ENCODE peak calls at places on chromosomes 4 and X, in four cellular contexts. Z, X, W and B are unnamed samples.
A peak's percentile ranks its signal among the peaks of the same experiment; 100 is the strongest.

GRCh38 chr4:1318488-1319213 is 28.4 kb upstream of the UVSSA start:
- DNase-seq in X (peak; percentile 54), W (no peak), Z (peak; percentile 71), B (no peak)

GRCh38 chr4:94504545-94504944 is 52.8 kb downstream of the PDLIM5 start:
- DNase-seq in X (no peak), Z (no peak), W (no peak), B (no peak)

GRCh38 chr4:1241466-1241935 is 7.4 kb downstream of the CTBP1 start:
- DNase-seq in W (peak; percentile 22), X (no peak), Z (peak; percentile 8), B (no peak)

GRCh38 chr4:83599183-83599582 is 63.3 kb downstream of the GPAT3 start:
- DNase-seq in Z (no peak), X (peak; percentile 64), W (no peak), B (no peak)

GRCh38 chrX:140502491-140503229 is 2.2 kb downstream of the SOX3 start:
- DNase-seq in Z (no peak), W (peak; percentile 6), X (no peak), B (no peak)

GRCh38 chrX:13664026-13664425 is 11.1 kb downstream of the TCEANC start:
- DNase-seq in X (no peak), Z (no peak), W (no peak), B (no peak)

GRCh38 chr4:128803783-128804182 is 5.7 kb upstream of the JADE1 start:
- DNase-seq in W (no peak), Z (no peak), X (no peak), B (no peak)

GRCh38 chr4:154164931-154165839 is 326.4 kb downstream of the DCHS2 start:
- DNase-seq in Z (no peak), W (no peak), X (no peak), B (peak; percentile 69)

GRCh38 chr4:31923634-31924033 is 1203.5 kb downstream of the PCDH7 start:
- DNase-seq in W (no peak), Z (no peak), X (no peak), B (no peak)

GRCh38 chr4:94274912-94275311 is 67.2 kb downstream of the SMARCAD1 start:
- DNase-seq in Z (no peak), X (no peak), W (no peak), B (no peak)

GRCh38 chrX:24014388-24015018 is 12.5 kb downstream of the KLHL15 start:
- DNase-seq in Z (no peak), X (no peak), W (no peak), B (peak; percentile 45)

GRCh38 chrX:153684447-153685178 is 3.1 kb upstream of the SLC6A8 start:
- DNase-seq in W (no peak), X (no peak), Z (peak; percentile 45), B (no peak)

GRCh38 chr4:111037591-111037990 is 414.7 kb upstream of the PITX2 start:
- DNase-seq in Z (no peak), X (no peak), W (no peak), B (no peak)

GRCh38 chr4:6851962-6852361 is 57.7 kb upstream of the TBC1D14 start:
- DNase-seq in W (no peak), X (no peak), Z (no peak), B (no peak)

GRCh38 chrX:71579136-71579989 is 1.1 kb downstream of the GCNA start:
- DNase-seq in Z (peak; percentile 21), W (peak; percentile 28), X (peak; percentile 21), B (no peak)

GRCh38 chr4:14582658-14583057 is 419.6 kb upstream of the CPEB2 start:
- DNase-seq in Z (no peak), X (no peak), W (no peak), B (no peak)

GRCh38 chr4:157978680-157979361 is 194.0 kb downstream of the GASK1B start:
- DNase-seq in Z (peak; percentile 45), W (peak; percentile 56), X (peak; percentile 50), B (no peak)
- TF ChIP-seq USF1 in Z (no peak), W (no peak), X (no peak), B (no peak)

DNA sequence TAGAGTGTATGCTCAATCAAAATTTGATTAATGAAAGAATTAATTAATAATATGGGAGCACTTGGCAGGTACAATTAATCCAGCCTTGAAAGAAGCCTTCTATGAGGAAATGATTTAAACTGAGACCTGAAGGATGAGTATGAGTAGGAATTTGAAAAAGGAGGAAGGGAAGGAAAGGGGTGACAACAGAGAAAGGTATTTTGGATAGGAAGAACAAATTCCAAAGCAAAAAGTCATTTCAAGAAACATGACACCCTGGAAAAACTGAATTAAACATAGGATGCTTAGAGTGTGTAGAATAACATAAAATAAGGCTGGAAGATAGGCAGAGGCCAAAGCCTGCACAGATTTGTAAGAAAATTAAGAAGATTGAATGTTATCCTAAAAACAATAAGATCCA is 29.6 kb downstream of the PHOX2B start:
- DNase-seq in W (no peak), Z (no peak), X (no peak), B (no peak)
- TF ChIP-seq USF1 in W (no peak), Z (no peak), X (no peak), B (no peak)

GRCh38 chrX:151703487-151703886 is 8.2 kb downstream of the PRRG3 start:
- DNase-seq in X (no peak), W (no peak), Z (no peak), B (no peak)
- TF ChIP-seq USF1 in X (no peak), W (no peak), Z (no peak), B (no peak)

GRCh38 chr4:52665592-52665991 is 6.5 kb upstream of the USP46 start:
- DNase-seq in X (no peak), W (peak; percentile 16), Z (no peak), B (no peak)
- TF ChIP-seq USF1 in X (no peak), W (no peak), Z (no peak), B (no peak)

GRCh38 chr4:15771419-15772058 is 6.6 kb upstream of the CD38 start:
- DNase-seq in W (no peak), Z (no peak), X (no peak), B (peak; percentile 65)

GRCh38 chr4:15778191-15778741 is at the start of gene CD38:
- DNase-seq in W (peak; percentile 78), X (no peak), Z (peak; percentile 35), B (peak; percentile 67)

GRCh38 chr4:15777697-15778096 is 431 bp upstream of the CD38 start:
- DNase-seq in W (no peak), X (no peak), Z (no peak), B (no peak)

GRCh38 chr4:15776871-15777648 is 1.1 kb upstream of the CD38 start:
- DNase-seq in Z (no peak), X (no peak), W (no peak), B (no peak)

GRCh38 chr4:15774020-15774420 is 4.1 kb upstream of the CD38 start:
- DNase-seq in X (no peak), W (no peak), Z (no peak), B (no peak)
- TF ChIP-seq USF1 in X (no peak), W (no peak), Z (no peak), B (no peak)

DNA sequence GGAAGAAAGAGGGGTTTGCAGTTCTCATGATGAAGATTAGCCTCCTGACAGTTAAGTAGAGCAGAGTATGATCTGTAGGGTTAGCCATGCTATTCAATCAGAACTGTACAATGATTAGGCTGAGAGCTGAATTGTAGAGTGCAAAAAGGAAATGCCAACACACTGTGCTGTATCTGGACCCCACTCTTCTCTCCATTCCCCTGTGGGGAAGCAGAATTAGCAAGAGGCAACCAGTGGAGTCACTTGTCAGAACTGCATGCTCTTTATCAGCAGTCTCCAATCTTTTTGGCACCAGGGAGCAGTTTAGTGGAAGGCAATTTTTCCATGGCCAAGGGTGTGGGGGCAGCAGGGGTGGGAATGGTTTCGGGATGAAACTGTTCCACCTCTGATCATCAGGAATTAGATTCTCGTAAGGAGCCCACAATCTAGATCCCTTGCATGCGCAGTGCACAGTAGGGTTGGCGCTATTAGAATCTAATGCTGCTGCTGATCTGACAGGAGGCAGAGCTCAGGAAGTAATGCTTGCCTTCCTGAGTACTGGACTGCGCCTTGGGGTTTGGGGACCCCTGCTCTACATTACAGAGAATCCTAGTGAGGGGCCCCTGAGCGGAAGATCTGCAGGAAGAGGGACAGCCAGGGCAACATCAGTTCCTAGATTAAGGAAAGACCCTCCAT is 19.4 kb downstream of the TBC1D9 start:
- DNase-seq in Z (no peak), W (peak; percentile 8), X (no peak), B (no peak)
- TF ChIP-seq USF1 in Z (no peak), W (no peak), X (no peak), B (no peak)

DNA sequence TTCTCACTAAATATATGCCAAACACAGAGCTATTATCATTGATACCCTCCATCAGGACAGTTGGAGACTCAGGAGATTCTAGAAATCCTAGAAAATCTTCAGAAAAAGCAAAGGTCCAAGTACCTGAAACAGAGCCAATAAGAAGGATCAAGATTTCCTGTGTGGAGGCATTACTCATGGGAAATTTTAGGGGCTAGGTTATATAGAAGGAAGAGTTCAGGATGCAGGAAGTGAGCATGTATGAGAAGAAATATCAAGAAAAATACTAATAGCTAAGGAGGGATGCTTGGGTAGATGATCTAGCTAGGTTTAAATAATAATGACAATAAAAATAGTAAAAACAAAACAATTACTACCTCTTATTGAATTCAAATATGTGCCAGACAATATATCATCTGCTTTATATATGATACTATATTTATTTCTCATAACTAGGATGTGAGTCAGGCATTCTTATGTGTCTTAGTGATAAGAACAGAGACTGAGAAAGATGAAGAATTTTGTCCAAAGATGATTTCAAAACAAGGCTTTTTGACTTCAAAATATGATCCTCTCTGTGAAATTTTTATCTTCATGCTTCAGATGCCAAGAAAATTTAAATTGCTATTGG is 66.4 kb upstream of the HHIP start:
- DNase-seq in W (no peak), Z (no peak), X (no peak), B (no peak)
- TF ChIP-seq USF1 in W (no peak), Z (no peak), X (no peak), B (no peak)

DNA sequence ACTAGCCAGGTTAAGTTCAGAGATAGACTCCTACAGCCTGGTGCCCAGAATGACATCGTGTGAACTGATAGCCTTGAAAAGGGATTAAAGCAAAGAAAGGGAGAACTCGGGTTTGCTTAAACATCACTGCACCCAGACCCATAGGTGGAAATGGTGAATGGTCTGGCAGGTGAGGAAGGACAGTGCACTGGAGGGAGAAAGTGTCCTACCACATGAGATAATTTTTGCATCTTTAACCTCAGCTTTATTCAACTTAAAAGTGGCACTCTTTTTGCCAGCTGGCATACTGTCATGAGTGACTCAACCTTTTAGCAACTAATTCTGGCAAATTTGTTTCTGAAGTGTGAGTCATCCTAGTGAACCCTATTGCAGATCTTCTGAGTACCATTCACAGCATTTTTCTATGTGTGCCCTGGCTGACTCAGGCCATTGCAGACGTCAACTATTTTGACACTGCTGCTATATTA is 53.0 kb upstream of the DAPP1 start:
- DNase-seq in W (no peak), Z (no peak), X (no peak), B (no peak)
- TF ChIP-seq USF1 in W (no peak), Z (no peak), X (no peak), B (no peak)